ENCODE peak calls at places on chromosomes 13 and 19, in four cellular contexts. P is K562, R is endothelial cell of umbilical vein, N is tibial nerve. F is an unnamed sample.
A peak's percentile ranks its signal among the peaks of the same experiment; 100 is the strongest.

GRCh38 chr13:28429685-28430290 is 65.1 kb downstream of the FLT1 start:
- DNase-seq in P (no peak), R (no peak), N (no peak), F (no peak)

GRCh38 chr13:48559638-48560320 is 26.9 kb upstream of the RCBTB2 start:
- DNase-seq in P (peak; percentile 14), R (no peak), N (no peak), F (no peak)

GRCh38 chr19:52291781-52292180 is 5.2 kb upstream of the ZNF480 start:
- DNase-seq in P (no peak), R (no peak), N (no peak), F (no peak)

GRCh38 chr19:17282488-17283256 is 971 bp downstream of the ANKLE1 start:
- DNase-seq in P (peak; percentile 88), R (peak; percentile 82), N (peak; percentile 67), F (peak; percentile 93)

GRCh38 chr13:35978607-35979316 is 152.4 kb downstream of the DCLK1 start:
- DNase-seq in P (peak; percentile 25), R (peak; percentile 78), N (no peak), F (peak; percentile 17)

GRCh38 chr13:26508885-26509284 is 48.6 kb upstream of the WASF3 start:
- DNase-seq in P (no peak), R (no peak), N (peak; percentile 76), F (no peak)

GRCh38 chr19:45001087-45001739 is at the start of gene RELB:
- DNase-seq in P (peak; percentile 99), R (peak; percentile 85), N (peak; percentile 94), F (peak; percentile 96)

GRCh38 chr13:111116830-111117229 is 1.7 kb downstream of the ARHGEF7 start:
- DNase-seq in P (no peak), R (no peak), N (no peak), F (no peak)

GRCh38 chr19:57599377-57599760 is 316 bp upstream of the ZNF530 start:
- DNase-seq in P (no peak), R (no peak), N (no peak), F (no peak)

GRCh38 chr19:4559569-4559968 is at the start of gene SEMA6B:
- DNase-seq in P (no peak), R (peak; percentile 91), N (no peak), F (no peak)

GRCh38 chr19:10270180-10270615 is 722 bp upstream of the ICAM1 start:
- DNase-seq in P (peak; percentile 48), R (no peak), N (peak; percentile 35), F (no peak)

GRCh38 chr13:25840261-25840660 is 211.6 kb downstream of the SHISA2 start:
- DNase-seq in P (no peak), R (no peak), N (no peak), F (no peak)

GRCh38 chr13:88937381-88937780 is 1266.2 kb downstream of the SLITRK5 start:
- DNase-seq in P (no peak), R (no peak), N (no peak), F (no peak)

GRCh38 chr13:93758575-93758974 is 532.0 kb downstream of the GPC6 start:
- DNase-seq in P (no peak), R (peak; percentile 3), N (no peak), F (no peak)

DNA sequence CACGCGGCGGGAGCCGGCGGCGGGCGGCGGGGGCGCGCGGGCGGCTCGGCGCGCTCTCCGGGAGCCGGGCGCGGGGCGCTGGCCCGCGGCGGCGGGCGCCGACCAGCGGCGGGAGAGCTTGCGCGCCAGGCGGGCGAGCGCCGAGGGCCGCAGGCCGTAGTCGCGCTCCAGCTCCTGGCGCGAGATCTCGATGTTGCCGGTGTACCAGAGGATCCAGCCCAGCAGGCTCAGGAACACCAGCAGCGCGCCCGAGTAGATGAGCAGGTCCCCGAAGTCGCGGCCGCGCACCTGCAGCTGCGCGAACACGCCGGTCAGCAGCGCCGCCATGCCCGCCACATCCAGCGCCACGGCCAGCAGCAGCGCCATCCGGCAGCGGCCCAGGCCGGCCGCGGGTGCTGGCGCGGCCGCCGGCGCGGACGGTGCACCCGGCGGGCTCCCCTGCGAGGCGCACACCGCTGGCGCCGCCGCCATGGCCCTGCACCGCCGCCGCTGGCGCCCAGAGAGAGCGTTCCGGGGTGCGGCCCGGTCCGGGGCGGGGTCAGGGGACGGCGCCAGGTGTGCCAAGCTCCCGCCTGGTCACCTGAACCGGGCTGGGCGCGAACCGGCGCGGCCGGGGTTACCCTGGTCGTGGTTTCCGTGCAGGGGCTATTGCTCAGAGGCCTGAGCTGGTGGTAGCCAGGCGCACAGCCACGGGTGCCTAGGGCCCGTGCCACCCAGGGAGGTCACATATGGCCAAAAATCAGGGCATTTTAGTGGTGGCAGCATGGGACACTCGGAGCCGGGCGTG is at the start of gene TMEM238:
- DNase-seq in P (peak; percentile 78), R (peak; percentile 64), N (no peak), F (peak; percentile 84)
- TF ChIP-seq POLR2A in P (no peak), R (no peak), N (no peak), F (no peak)

GRCh38 chr19:41351339-41352245 is 2.1 kb downstream of the TGFB1 start:
- DNase-seq in P (peak; percentile 89), R (peak; percentile 80), N (no peak), F (peak; percentile 81)
- TF ChIP-seq POLR2A in P (no peak), R (peak; percentile 74), N (no peak), F (peak; percentile 57)

DNA sequence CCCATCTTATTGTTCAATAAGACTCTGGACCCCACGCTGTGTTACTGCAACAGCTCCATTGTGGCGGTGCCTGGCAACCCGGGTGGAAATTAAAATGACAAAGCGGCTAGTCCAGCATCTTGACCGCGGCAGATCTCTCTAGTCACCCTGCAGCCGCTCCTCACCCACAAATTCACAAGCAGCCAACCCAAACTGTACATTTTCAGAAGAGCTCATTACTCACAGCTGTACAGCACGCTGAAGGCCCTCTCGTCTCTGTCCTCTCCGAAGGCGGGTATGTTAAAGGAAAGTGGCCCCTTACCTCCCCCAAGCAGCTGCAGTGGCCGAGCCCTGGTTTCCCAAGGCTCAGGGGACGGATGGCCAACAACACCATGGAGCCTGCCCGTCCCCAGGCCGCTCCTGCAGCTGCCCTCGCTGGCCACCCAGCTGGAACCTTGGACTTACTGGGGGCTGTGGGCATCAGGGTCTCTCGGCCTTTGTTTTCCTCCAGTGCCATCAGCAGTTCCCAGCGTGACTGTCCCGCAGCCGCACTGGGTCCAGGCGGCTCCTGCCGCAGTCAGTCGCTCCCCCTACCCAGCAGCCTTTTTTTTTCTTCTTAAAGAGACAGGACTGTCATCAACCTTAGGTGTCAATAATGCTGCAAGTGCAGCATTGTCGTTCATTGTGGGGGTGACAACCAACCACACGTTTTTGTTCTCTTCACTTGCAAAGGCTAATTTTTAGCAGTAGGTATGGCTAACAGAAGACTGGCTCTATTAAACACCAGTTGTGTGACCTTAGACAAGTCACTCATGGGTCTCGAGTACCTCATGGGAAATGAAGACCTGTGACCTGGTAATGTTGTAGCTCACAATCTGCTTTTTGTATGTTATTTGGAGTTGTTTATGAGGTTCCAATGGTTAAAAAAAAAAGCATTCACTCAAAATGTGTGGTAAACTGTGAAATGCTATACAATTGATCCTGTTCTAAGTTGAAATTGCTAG is at the start of gene SACS:
- DNase-seq in P (no peak), R (peak; percentile 61), N (no peak), F (no peak)
- TF ChIP-seq POLR2A in P (no peak), R (peak; percentile 30), N (no peak), F (no peak)

DNA sequence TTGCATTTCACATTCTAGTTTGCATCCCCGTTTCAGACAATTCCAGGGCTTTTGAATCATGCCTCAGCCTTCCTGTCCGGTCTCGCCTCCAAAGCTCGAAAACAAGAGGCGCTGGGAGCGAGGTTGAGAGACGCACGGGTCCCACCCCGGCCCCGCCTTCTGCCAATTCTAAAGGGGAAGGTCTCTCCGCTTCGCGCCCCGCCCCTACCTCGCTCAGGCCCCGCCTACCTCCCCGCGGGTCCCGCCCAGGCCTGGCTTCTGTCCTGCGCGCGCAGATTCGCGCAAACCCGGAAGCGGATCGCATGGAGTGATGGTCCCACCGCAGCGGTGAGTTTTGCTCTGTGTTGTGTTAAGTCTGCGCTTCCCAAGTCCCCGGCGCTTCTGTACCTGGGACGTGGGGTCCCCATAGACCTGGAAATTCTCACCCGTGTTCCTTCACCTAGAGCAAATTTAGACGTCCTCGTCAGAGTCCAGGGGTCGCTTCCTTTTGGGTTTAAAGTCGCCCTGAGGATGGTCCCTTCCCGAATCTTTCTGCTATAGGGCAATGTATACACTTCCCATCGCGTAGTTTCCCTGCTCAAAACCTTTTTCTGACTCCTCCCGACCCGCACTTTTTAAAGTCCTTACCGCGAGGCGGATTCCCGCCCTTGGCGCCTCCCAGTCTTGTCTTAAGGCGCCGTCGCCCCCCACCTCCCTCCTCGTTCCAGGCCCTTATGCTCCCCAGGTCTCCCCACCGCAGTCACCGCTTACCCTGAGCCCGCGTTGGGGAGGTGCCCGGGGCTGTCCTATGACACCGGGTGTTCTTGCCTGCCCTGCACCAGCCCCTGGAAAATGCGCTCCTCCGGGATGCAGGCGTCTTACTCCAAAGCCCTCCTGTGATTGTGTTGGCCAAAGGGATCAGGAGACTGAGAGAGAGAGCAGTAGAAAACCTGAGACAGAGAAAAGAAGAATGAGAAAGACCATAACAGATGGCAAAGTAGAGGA is at the start of gene ZNF845:
- DNase-seq in P (peak; percentile 86), R (peak; percentile 95), N (peak; percentile 90), F (peak; percentile 66)
- TF ChIP-seq POLR2A in P (peak; percentile 87), R (peak; percentile 62), N (no peak), F (peak; percentile 85)

GRCh38 chr19:49498475-49498874 is 2.2 kb downstream of the RPS11 start:
- DNase-seq in P (no peak), R (no peak), N (no peak), F (no peak)

GRCh38 chr19:49499030-49499670 is 2.9 kb downstream of the RPS11 start:
- DNase-seq in P (no peak), R (no peak), N (no peak), F (no peak)

GRCh38 chr19:49497790-49498106 is 1.5 kb downstream of the RPS11 start:
- DNase-seq in P (no peak), R (no peak), N (no peak), F (no peak)

GRCh38 chr19:49496574-49497008 is 357 bp downstream of the RPS11 start:
- DNase-seq in P (no peak), R (no peak), N (no peak), F (no peak)

DNA sequence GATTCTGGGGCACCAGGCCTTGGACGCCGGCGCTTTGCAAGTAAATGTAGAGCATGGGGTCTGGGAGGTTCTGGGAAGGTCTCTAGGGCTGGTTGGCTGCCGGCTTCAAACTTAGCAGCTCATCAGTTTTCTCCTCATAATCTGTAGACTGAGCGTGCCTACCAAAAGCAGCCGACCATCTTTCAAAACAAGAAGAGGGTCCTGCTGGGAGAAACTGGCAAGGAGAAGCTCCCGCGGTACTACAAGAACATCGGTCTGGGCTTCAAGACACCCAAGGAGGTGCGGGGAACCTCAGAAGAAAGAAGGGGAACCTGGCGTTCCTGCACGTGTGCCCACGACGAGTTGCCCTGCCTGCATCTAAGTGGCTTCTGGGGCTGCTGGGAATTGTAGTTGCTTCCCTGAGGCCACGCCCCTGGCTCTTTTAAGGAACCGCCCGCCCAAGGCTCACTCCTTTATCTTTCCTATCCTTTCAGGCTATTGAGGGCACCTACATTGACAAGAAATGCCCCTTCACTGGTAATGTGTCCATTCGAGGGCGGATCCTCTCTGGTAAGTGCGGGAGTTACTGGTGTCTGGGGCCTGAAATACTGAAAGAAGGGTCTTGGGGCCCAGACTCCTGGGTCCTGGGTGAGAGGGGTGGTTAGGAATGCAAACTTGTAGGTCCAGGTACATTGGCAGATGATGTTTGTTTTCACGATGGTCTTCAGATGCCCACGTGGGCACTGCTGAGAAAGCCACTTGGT is 984 bp downstream of the RPS11 start:
- DNase-seq in P (peak; percentile 70), R (peak; percentile 49), N (peak; percentile 51), F (no peak)
- TF ChIP-seq POLR2A in P (peak; percentile 68), R (no peak), N (no peak), F (peak; percentile 62)

GRCh38 chr13:23466144-23467002 is 32.9 kb upstream of the SACS start:
- DNase-seq in P (peak; percentile 52), R (peak; percentile 77), N (peak; percentile 53), F (peak; percentile 42)
- TF ChIP-seq POLR2A in P (no peak), R (no peak), N (no peak), F (peak; percentile 47)

F was measured in GM12891.